ENCODE peak calls at places on chromosome 19, in eight cellular contexts. J is AG04450; W is A549; H is breast epithelium; X is CD4-positive, alpha-beta T cell; M is Panc1; U is astrocyte of the spinal cord; O is thyroid gland. P is an unnamed sample.

GRCh38 chr19:16830679-16831078 is 1.5 kb downstream of the SIN3B start:
- DNase-seq in J (no peak), H (no peak), X (no peak), M (no peak), O (no peak), U (peak), W (no peak), P (no peak)

GRCh38 chr19:35205733-35206323 is 22.7 kb downstream of the FAM187B start:
- DNase-seq in O (no peak), X (no peak), J (no peak), U (no peak), M (no peak), H (no peak), W (no peak), P (no peak)

GRCh38 chr19:43820098-43820860 is 6.8 kb upstream of the ZNF283 start:
- DNase-seq in X (no peak), W (peak), J (peak), M (no peak), U (peak), O (peak), H (no peak), P (no peak)

GRCh38 chr19:35935911-35936737 is at the start of gene LRFN3:
- DNase-seq in J (no peak), U (peak), O (peak), H (peak), M (no peak), W (peak), X (peak), P (peak)

GRCh38 chr19:5091576-5092215 is 122.8 kb downstream of the KDM4B start:
- DNase-seq in J (no peak), U (no peak), X (no peak), M (no peak), W (no peak), O (peak), H (no peak), P (no peak)

GRCh38 chr19:1767464-1767933 is 14.2 kb downstream of the ONECUT3 start:
- DNase-seq in J (no peak), U (no peak), H (no peak), X (peak), W (peak), O (peak), M (no peak), P (peak)

GRCh38 chr19:55962186-55962585 is 14.6 kb downstream of the NLRP8 start:
- DNase-seq in X (no peak), M (no peak), U (no peak), W (no peak), O (no peak), H (no peak), J (no peak), P (no peak)

GRCh38 chr19:22735911-22736645 is 47.9 kb downstream of the ZNF99 start:
- DNase-seq in H (no peak), W (no peak), J (no peak), X (no peak), U (no peak), M (no peak), O (no peak), P (no peak)

GRCh38 chr19:46404039-46404883 is 9.1 kb downstream of the CCDC8 start:
- DNase-seq in J (no peak), X (no peak), H (peak), M (no peak), W (peak), U (peak), O (peak), P (peak)

GRCh38 chr19:3112375-3113099 is 18.4 kb downstream of the GNA11 start:
- DNase-seq in J (no peak), W (no peak), M (no peak), O (no peak), U (no peak), H (no peak), X (no peak), P (no peak)

GRCh38 chr19:30479231-30479630 is 107.0 kb downstream of the ZNF536 start:
- DNase-seq in U (no peak), M (no peak), O (no peak), X (no peak), W (no peak), J (no peak), H (peak), P (no peak)

GRCh38 chr19:17685451-17686026 is 2.6 kb downstream of the UNC13A start:
- DNase-seq in U (no peak), J (no peak), X (no peak), M (no peak), W (no peak), H (no peak), O (no peak), P (no peak)

GRCh38 chr19:41627966-41628675 is 1.2 kb upstream of the CEACAM4 start:
- DNase-seq in M (no peak), H (no peak), J (no peak), W (no peak), U (no peak), X (no peak), O (no peak), P (no peak)

GRCh38 chr19:17555929-17556813 is 722 bp downstream of the COLGALT1 start:
- DNase-seq in U (peak), M (no peak), O (peak), W (no peak), J (no peak), X (no peak), H (no peak), P (peak)

GRCh38 chr19:1263198-1263597 is 5.9 kb upstream of the CIRBP start:
- DNase-seq in J (no peak), W (no peak), H (no peak), M (no peak), O (peak), X (no peak), U (no peak), P (no peak)

GRCh38 chr19:52343548-52343947 is 7.5 kb downstream of the ZNF610 start:
- DNase-seq in J (no peak), X (peak), U (no peak), O (peak), W (no peak), H (no peak), M (no peak), P (peak)

GRCh38 chr19:33618884-33619283 is 2.9 kb upstream of the CHST8 start:
- DNase-seq in M (no peak), X (no peak), U (no peak), H (no peak), W (no peak), O (no peak), J (no peak), P (no peak)

GRCh38 chr19:33794578-33795369 is 1.9 kb upstream of the KCTD15 start:
- DNase-seq in O (peak), J (no peak), W (no peak), U (peak), H (no peak), X (no peak), M (no peak), P (no peak)

GRCh38 chr19:4456566-4456842 is 1.1 kb downstream of the UBXN6 start:
- DNase-seq in J (no peak), X (no peak), U (peak), W (no peak), H (no peak), O (peak), M (no peak), P (no peak)

GRCh38 chr19:44623080-44623479 is 9.7 kb downstream of the IGSF23 start:
- DNase-seq in O (no peak), U (peak), W (no peak), H (no peak), J (no peak), M (no peak), X (no peak), P (no peak)

GRCh38 chr19:16325161-16325527 is 518 bp downstream of the KLF2 start:
- DNase-seq in U (no peak), J (no peak), O (no peak), W (no peak), X (no peak), M (no peak), H (no peak), P (peak)

GRCh38 chr19:21335721-21336120 is 6.5 kb upstream of the ZNF708 start:
- DNase-seq in X (no peak), M (no peak), O (no peak), W (no peak), U (no peak), J (no peak), H (no peak), P (no peak)

GRCh38 chr19:42124386-42124901 is 7.8 kb downstream of the POU2F2 start:
- DNase-seq in U (no peak), W (no peak), J (no peak), O (no peak), H (no peak), M (no peak), X (no peak), P (no peak)

GRCh38 chr19:1156830-1157615 is 17.0 kb downstream of the SBNO2 start:
- DNase-seq in J (no peak), M (no peak), X (no peak), U (no peak), W (no peak), H (no peak), O (no peak), P (no peak)

GRCh38 chr19:56273563-56274117 is 1.1 kb downstream of the EDDM13 start:
- DNase-seq in H (no peak), W (no peak), J (no peak), X (no peak), U (peak), O (no peak), M (no peak), P (no peak)

DNA sequence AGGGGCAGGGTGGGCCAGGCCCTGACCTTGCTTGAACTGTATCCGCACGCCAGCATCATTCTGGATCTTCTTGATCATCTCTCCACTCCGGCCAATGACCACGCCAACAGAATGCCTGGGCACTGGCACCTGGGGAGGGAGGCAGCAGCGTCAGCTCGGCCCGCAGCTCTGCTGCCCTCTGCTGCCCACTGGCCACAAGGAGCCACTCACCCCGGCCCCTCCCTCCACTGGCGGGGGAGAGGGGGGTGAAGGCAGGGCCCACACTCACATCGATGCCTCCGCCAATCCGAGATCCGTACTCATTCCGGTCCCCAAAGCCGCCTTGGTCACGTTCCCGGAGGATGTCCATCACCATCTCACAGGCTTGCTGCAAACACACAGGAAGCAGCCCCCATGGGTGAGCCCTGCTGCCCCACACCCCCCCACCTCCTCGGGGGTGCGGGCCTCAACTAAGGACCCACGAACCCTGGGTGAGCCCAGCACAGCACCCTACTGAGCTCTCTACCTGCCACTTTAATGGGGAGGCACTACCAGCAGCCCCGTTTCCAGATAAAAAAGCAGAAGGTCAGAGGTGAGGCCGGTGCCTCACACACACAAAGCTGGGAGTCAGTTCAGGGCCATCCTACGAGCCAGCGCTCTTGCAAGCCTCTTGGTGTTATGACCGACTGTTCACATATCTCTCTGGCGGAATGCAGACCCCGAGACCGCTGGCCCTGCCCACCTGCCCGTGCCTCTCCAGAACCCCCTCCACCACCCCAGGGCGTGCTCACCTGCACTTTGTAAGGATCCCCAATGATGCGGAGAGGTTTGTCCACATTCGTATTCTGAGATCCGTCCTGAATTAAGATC is 6.7 kb downstream of the KHSRP start:
- DNase-seq in J (no peak), U (peak), W (no peak), H (no peak), M (no peak), X (no peak), O (no peak), P (no peak)
- TF ChIP-seq CTCF in J (peak), U (peak), W (peak), H (no peak), M (peak), X (no peak), O (no peak), P (peak)

DNA sequence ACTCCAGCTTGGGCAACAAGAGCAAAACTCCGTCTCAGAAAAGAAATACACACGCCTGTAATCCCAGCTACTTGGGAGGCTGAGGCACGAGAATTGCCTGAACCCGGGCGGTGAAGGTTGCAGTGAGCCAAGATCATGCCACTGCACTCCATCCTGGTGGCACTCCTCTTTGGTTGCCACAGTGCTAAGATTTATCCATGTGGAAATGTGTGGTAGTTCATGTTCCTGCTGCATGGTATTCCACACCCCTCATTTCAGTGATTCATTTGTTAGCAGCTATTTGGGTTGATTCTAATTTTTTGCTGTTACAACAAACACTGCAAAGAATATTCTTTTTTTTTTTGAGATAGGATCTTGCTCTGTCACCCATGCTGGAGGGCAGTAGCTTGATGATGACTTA is 12.1 kb downstream of the IFNL3 start:
- DNase-seq in J (no peak), U (no peak), W (no peak), X (no peak), H (no peak), O (no peak), M (no peak), P (no peak)
- TF ChIP-seq CTCF in J (no peak), U (no peak), W (no peak), X (no peak), H (no peak), O (no peak), M (no peak), P (no peak)

GRCh38 chr19:11013771-11014170 is 52.9 kb downstream of the SMARCA4 start:
- DNase-seq in H (no peak), U (no peak), M (no peak), X (no peak), W (no peak), O (no peak), J (no peak), P (no peak)

GRCh38 chr19:11016591-11016990 is 55.8 kb downstream of the SMARCA4 start:
- DNase-seq in W (no peak), O (peak), H (no peak), M (no peak), J (no peak), U (no peak), X (no peak), P (no peak)

GRCh38 chr19:11012507-11012906 is 51.7 kb downstream of the SMARCA4 start:
- DNase-seq in M (no peak), U (no peak), X (no peak), O (no peak), J (no peak), W (no peak), H (no peak), P (no peak)

GRCh38 chr19:11017275-11018035 is 56.6 kb downstream of the SMARCA4 start:
- DNase-seq in X (no peak), J (no peak), W (no peak), U (no peak), H (no peak), O (no peak), M (no peak), P (no peak)

GRCh38 chr19:11014403-11014911 is 53.6 kb downstream of the SMARCA4 start:
- DNase-seq in M (no peak), X (no peak), J (no peak), U (no peak), O (no peak), W (peak), H (no peak), P (no peak)
- TF ChIP-seq CTCF in M (no peak), X (no peak), J (peak), U (no peak), O (no peak), W (no peak), H (no peak), P (no peak)

GRCh38 chr19:37313335-37313627 is 57.6 kb upstream of the ZNF527 start:
- DNase-seq in O (no peak), U (no peak), J (no peak), M (no peak), X (no peak), H (no peak), W (no peak), P (no peak)

DNA sequence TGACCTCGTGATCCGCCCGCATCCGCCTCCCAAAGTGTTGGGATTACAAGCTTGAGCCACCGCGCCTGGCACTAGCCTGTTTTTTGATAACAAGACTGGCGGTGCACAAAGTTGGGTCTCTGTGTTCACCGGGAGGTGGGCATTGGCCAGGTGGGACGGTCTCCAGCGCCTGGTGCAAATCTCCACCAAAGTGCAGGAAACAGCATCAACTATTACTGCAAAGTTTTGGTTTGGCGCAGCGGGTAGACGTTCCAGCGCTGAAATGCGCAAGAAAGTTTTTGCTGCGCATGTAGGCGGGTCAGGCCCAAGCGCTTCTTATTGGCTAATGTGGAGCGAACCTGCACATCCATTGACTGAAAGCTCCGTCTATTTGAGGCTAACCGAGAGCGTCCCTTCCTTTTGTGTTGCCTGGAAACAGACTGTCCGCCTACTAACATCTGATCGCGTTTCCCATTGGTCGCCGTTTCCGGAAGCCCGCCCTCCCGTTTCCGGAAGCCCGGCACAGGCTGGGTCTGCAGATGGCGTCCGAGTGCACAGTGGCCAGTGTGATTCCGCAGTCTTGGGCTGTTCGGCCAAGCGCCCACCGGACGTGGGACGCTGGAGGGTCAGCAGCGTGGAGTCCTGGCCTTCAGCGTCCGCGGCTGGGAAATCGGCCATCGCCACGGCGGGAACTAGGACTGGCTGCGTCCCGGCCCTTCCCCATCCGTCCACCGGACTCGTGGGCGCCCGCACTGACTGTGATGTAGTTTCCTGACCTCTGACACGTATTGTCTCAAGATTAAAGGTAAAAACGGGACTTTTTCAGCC is 53.3 kb upstream of the ZNF527 start:
- DNase-seq in H (peak), M (peak), J (peak), W (peak), O (peak), X (peak), U (peak), P (peak)
- TF ChIP-seq CTCF in H (no peak), M (peak), J (peak), W (peak), O (no peak), X (peak), U (peak), P (peak)

GRCh38 chr19:8832132-8833021 is at the start of the genes MBD3L1 and ZNF558:
- DNase-seq in X (peak), U (peak), J (peak), H (peak), M (peak), O (peak), W (peak), P (peak)
- TF ChIP-seq CTCF in X (peak), U (peak), J (peak), H (no peak), M (peak), O (peak), W (peak), P (no peak)

GRCh38 chr19:54436031-54436523 is 12.9 kb upstream of the LENG8 start:
- DNase-seq in J (no peak), U (no peak), O (no peak), X (no peak), W (no peak), H (no peak), M (no peak), P (no peak)
- TF ChIP-seq CTCF in J (peak), U (peak), O (no peak), X (no peak), W (no peak), H (no peak), M (no peak), P (no peak)

DNA sequence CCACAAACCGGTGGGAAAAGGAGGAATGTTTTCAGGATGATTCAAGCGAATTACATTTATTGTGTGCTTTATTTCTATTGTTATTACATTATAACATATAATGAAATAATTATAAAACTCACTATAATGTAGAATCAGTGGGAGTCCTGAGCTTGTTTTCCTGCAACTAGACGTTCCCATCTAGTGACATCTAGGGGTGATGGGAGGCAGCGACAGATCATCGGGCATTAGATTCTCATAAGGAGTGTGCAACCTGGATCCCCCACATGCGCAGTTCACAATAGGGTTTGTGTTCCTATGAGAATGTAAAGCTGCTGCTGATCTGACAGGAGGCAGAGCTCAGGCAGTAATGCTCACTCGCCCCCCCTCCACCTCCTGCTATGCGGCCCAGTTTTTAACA is 54.5 kb downstream of the SPTBN4 start:
- DNase-seq in O (no peak), U (peak), W (no peak), M (no peak), X (no peak), J (no peak), H (no peak), P (no peak)
- TF ChIP-seq CTCF in O (no peak), U (peak), W (peak), M (peak), X (no peak), J (peak), H (no peak), P (no peak)

DNA sequence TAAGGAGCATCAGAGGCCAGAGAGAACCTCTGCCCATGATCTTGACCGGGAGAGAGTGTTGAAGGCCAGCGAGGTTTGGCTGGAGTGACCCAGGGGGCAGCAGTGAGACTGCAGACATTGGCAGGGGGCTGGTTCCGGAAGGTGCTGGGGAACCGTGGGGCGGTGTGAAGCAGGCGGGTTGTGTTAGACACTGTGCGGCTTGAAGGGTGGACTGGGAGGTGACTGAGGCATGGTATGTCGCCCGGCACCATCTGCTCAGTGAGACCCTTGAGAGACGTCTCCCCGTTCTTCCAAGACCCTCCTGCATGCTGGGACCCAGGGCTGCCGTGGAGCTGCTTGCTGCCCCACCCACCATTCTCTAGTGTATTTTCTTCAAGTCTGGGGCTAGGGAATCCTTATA is 24.6 kb downstream of the CARM1 start:
- DNase-seq in U (no peak), H (no peak), M (no peak), J (no peak), W (no peak), X (no peak), O (no peak), P (no peak)
- TF ChIP-seq CTCF in U (peak), H (no peak), M (no peak), J (no peak), W (no peak), X (no peak), O (no peak), P (no peak)

DNA sequence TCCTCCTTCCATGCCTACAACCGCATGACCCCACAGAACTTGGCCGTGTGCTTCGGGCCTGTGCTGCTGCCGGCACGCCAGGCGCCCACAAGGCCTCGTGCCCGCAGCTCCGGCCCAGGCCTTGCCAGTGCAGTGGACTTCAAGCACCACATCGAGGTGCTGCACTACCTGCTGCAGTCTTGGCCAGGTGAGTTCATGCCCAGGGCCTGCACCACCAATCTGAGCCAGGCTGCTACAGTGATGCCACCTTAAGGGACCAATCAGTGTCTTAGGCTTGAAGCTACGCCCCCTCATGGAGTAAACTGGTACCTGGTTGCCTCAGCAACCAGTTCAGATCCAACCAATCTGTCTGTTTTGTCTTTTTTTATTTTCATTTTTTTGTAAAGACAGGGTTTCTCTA is 5.2 kb downstream of the SYDE1 start:
- DNase-seq in X (no peak), H (no peak), W (no peak), J (no peak), M (no peak), U (no peak), O (no peak), P (no peak)
- TF ChIP-seq CTCF in X (no peak), H (no peak), W (no peak), J (peak), M (no peak), U (no peak), O (no peak), P (peak)